ENCODE peak calls at places on chromosomes 3 and 15, in four cellular contexts. One of them, this sample, is unnamed.

GRCh38 chr3:22980346-22980745 is 222.8 kb upstream of the UBE2E2 start:
- DNase-seq in keratinocyte: no peak
- DNase-seq in thoracic aorta: no peak
- DNase-seq in CD8-positive, alpha-beta T cell: no peak
- DNase-seq in this sample: no peak

GRCh38 chr3:104612218-104612617 is 754.5 kb upstream of the ALCAM start:
- DNase-seq in CD8-positive, alpha-beta T cell: no peak
- DNase-seq in thoracic aorta: no peak
- DNase-seq in keratinocyte: no peak
- DNase-seq in this sample: no peak

GRCh38 chr3:42700366-42701288 is 2.0 kb downstream of the HHATL start:
- DNase-seq in thoracic aorta: no peak
- DNase-seq in CD8-positive, alpha-beta T cell: no peak
- DNase-seq in keratinocyte: no peak
- DNase-seq in this sample: no peak

GRCh38 chr3:42698911-42699230 is 3.7 kb downstream of the HHATL start:
- DNase-seq in thoracic aorta: no peak
- DNase-seq in keratinocyte: no peak
- DNase-seq in CD8-positive, alpha-beta T cell: no peak
- DNase-seq in this sample: no peak

GRCh38 chr3:101172516-101172915 is 147.9 kb downstream of the IMPG2 start:
- DNase-seq in keratinocyte: no peak
- DNase-seq in CD8-positive, alpha-beta T cell: no peak
- DNase-seq in thoracic aorta: no peak
- DNase-seq in this sample: no peak

GRCh38 chr3:43699864-43700263 is 9.1 kb downstream of the ABHD5 start:
- DNase-seq in keratinocyte: peak
- DNase-seq in CD8-positive, alpha-beta T cell: no peak
- DNase-seq in thoracic aorta: no peak
- DNase-seq in this sample: no peak

GRCh38 chr3:184143327-184143726 is 8.2 kb downstream of the EIF2B5 start:
- DNase-seq in keratinocyte: no peak
- DNase-seq in CD8-positive, alpha-beta T cell: no peak
- DNase-seq in thoracic aorta: no peak
- DNase-seq in this sample: no peak

GRCh38 chr15:65981837-65982696 is 112.8 kb downstream of the RAB11A start:
- DNase-seq in thoracic aorta: no peak
- DNase-seq in keratinocyte: no peak
- DNase-seq in CD8-positive, alpha-beta T cell: peak
- DNase-seq in this sample: no peak

GRCh38 chr15:38144921-38145320 is 107.7 kb upstream of the SPRED1 start:
- DNase-seq in keratinocyte: no peak
- DNase-seq in CD8-positive, alpha-beta T cell: no peak
- DNase-seq in thoracic aorta: no peak
- DNase-seq in this sample: no peak

GRCh38 chr15:81498314-81498713 is 124.3 kb upstream of the TMC3 start:
- DNase-seq in thoracic aorta: no peak
- DNase-seq in keratinocyte: no peak
- DNase-seq in CD8-positive, alpha-beta T cell: no peak
- DNase-seq in this sample: no peak

GRCh38 chr3:127194601-127195187 is 1.8 kb downstream of the PRR23E start:
- DNase-seq in thoracic aorta: no peak
- DNase-seq in keratinocyte: no peak
- DNase-seq in CD8-positive, alpha-beta T cell: no peak
- DNase-seq in this sample: no peak

GRCh38 chr3:170107926-170108325 is 70.1 kb downstream of the GPR160 start:
- DNase-seq in CD8-positive, alpha-beta T cell: no peak
- DNase-seq in keratinocyte: no peak
- DNase-seq in thoracic aorta: no peak
- DNase-seq in this sample: no peak

GRCh38 chr3:16179771-16180736 is 5.6 kb downstream of the GALNT15 start:
- DNase-seq in keratinocyte: no peak
- DNase-seq in CD8-positive, alpha-beta T cell: no peak
- DNase-seq in thoracic aorta: no peak
- DNase-seq in this sample: no peak

GRCh38 chr3:134708025-134708597 is 57.3 kb upstream of the KY start:
- DNase-seq in thoracic aorta: no peak
- DNase-seq in keratinocyte: no peak
- DNase-seq in CD8-positive, alpha-beta T cell: no peak
- DNase-seq in this sample: no peak

GRCh38 chr15:57522148-57522547 is 69.6 kb upstream of the MYZAP start:
- DNase-seq in CD8-positive, alpha-beta T cell: no peak
- DNase-seq in thoracic aorta: no peak
- DNase-seq in keratinocyte: no peak
- DNase-seq in this sample: peak

GRCh38 chr3:49172616-49173041 is 1.2 kb downstream of the KLHDC8B start:
- DNase-seq in CD8-positive, alpha-beta T cell: no peak
- DNase-seq in thoracic aorta: no peak
- DNase-seq in keratinocyte: no peak
- DNase-seq in this sample: no peak

GRCh38 chr3:49175530-49175929 is 4.1 kb downstream of the KLHDC8B start:
- DNase-seq in keratinocyte: no peak
- DNase-seq in thoracic aorta: no peak
- DNase-seq in CD8-positive, alpha-beta T cell: no peak
- DNase-seq in this sample: no peak

GRCh38 chr3:49173116-49173791 is 1.9 kb downstream of the KLHDC8B start:
- DNase-seq in thoracic aorta: no peak
- DNase-seq in CD8-positive, alpha-beta T cell: no peak
- DNase-seq in keratinocyte: no peak
- DNase-seq in this sample: no peak

GRCh38 chr3:49174586-49174985 is 3.2 kb downstream of the KLHDC8B start:
- DNase-seq in keratinocyte: no peak
- DNase-seq in thoracic aorta: no peak
- DNase-seq in CD8-positive, alpha-beta T cell: no peak
- DNase-seq in this sample: no peak

GRCh38 chr3:49173792-49174170 is 2.4 kb downstream of the KLHDC8B start:
- DNase-seq in CD8-positive, alpha-beta T cell: no peak
- DNase-seq in thoracic aorta: no peak
- DNase-seq in keratinocyte: no peak
- DNase-seq in this sample: no peak
- H3K4me3 ChIP-seq in CD8-positive, alpha-beta T cell: no peak
- H3K4me3 ChIP-seq in thoracic aorta: peak
- H3K4me3 ChIP-seq in keratinocyte: no peak
- H3K4me3 ChIP-seq in this sample: no peak

DNA sequence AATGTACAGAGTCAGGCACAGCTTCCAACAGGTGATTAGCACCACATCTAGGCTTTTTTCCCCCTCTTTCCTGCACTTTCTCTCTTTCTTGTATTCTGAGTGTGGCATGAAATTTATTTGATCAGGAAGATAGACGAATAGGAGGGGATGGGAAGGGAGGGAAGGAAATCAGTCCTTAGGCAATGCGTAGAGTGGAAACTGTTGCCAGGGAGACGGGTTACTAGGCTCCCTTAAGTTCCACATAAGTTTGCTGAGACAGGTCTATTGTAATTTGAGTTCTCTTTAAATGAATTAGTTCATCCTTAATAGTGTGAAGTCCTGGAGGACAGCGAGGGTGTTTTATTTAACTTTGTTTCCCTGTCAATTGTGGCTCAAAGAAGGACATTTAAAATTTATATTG is 49.2 kb upstream of the NDN start:
- DNase-seq in CD8-positive, alpha-beta T cell: no peak
- DNase-seq in keratinocyte: no peak
- DNase-seq in thoracic aorta: no peak
- DNase-seq in this sample: no peak
- TF ChIP-seq CTCF in CD8-positive, alpha-beta T cell: no peak
- TF ChIP-seq CTCF in keratinocyte: no peak
- TF ChIP-seq CTCF in thoracic aorta: no peak
- TF ChIP-seq CTCF in this sample: no peak

GRCh38 chr3:196965112-196965803 is 3.4 kb downstream of the PIGZ start:
- DNase-seq in thoracic aorta: no peak
- DNase-seq in CD8-positive, alpha-beta T cell: no peak
- DNase-seq in keratinocyte: no peak
- DNase-seq in this sample: no peak

GRCh38 chr3:196968233-196969000 is at the start of gene PIGZ:
- DNase-seq in CD8-positive, alpha-beta T cell: no peak
- DNase-seq in keratinocyte: no peak
- DNase-seq in thoracic aorta: no peak
- DNase-seq in this sample: no peak

GRCh38 chr3:196965804-196966173 is 2.8 kb downstream of the PIGZ start:
- DNase-seq in thoracic aorta: no peak
- DNase-seq in keratinocyte: no peak
- DNase-seq in CD8-positive, alpha-beta T cell: no peak
- DNase-seq in this sample: no peak

GRCh38 chr3:196967412-196968232 is 1.0 kb downstream of the PIGZ start:
- DNase-seq in CD8-positive, alpha-beta T cell: no peak
- DNase-seq in thoracic aorta: no peak
- DNase-seq in keratinocyte: no peak
- DNase-seq in this sample: no peak

GRCh38 chr3:196966526-196967401 is 1.9 kb downstream of the PIGZ start:
- DNase-seq in thoracic aorta: no peak
- DNase-seq in keratinocyte: no peak
- DNase-seq in CD8-positive, alpha-beta T cell: no peak
- DNase-seq in this sample: no peak
- H3K4me3 ChIP-seq in thoracic aorta: no peak
- H3K4me3 ChIP-seq in keratinocyte: no peak
- H3K4me3 ChIP-seq in CD8-positive, alpha-beta T cell: no peak
- H3K4me3 ChIP-seq in this sample: no peak

GRCh38 chr3:63933459-63933858 is 21.3 kb upstream of the SCAANT1 start:
- DNase-seq in keratinocyte: no peak
- DNase-seq in CD8-positive, alpha-beta T cell: no peak
- DNase-seq in thoracic aorta: no peak
- DNase-seq in this sample: no peak

GRCh38 chr3:63932509-63933212 is 20.5 kb upstream of the SCAANT1 start:
- DNase-seq in keratinocyte: no peak
- DNase-seq in thoracic aorta: no peak
- DNase-seq in CD8-positive, alpha-beta T cell: no peak
- DNase-seq in this sample: no peak

GRCh38 chr3:63934041-63934440 is 21.9 kb upstream of the SCAANT1 start:
- DNase-seq in keratinocyte: no peak
- DNase-seq in thoracic aorta: no peak
- DNase-seq in CD8-positive, alpha-beta T cell: no peak
- DNase-seq in this sample: no peak

GRCh38 chr3:63934484-63934883 is 22.3 kb upstream of the SCAANT1 start:
- DNase-seq in thoracic aorta: no peak
- DNase-seq in CD8-positive, alpha-beta T cell: no peak
- DNase-seq in keratinocyte: no peak
- DNase-seq in this sample: no peak

GRCh38 chr3:63931290-63931689 is 19.1 kb upstream of the SCAANT1 start:
- DNase-seq in CD8-positive, alpha-beta T cell: no peak
- DNase-seq in keratinocyte: no peak
- DNase-seq in thoracic aorta: no peak
- DNase-seq in this sample: no peak
- TF ChIP-seq CTCF in CD8-positive, alpha-beta T cell: no peak
- TF ChIP-seq CTCF in keratinocyte: no peak
- TF ChIP-seq CTCF in thoracic aorta: no peak
- TF ChIP-seq CTCF in this sample: no peak

GRCh38 chr3:147420361-147421183 is 11.4 kb downstream of the ZIC1 start:
- DNase-seq in thoracic aorta: no peak
- DNase-seq in CD8-positive, alpha-beta T cell: no peak
- DNase-seq in keratinocyte: no peak
- DNase-seq in this sample: no peak
- H3K4me3 ChIP-seq in thoracic aorta: no peak
- H3K4me3 ChIP-seq in CD8-positive, alpha-beta T cell: no peak
- H3K4me3 ChIP-seq in keratinocyte: no peak
- H3K4me3 ChIP-seq in this sample: no peak

DNA sequence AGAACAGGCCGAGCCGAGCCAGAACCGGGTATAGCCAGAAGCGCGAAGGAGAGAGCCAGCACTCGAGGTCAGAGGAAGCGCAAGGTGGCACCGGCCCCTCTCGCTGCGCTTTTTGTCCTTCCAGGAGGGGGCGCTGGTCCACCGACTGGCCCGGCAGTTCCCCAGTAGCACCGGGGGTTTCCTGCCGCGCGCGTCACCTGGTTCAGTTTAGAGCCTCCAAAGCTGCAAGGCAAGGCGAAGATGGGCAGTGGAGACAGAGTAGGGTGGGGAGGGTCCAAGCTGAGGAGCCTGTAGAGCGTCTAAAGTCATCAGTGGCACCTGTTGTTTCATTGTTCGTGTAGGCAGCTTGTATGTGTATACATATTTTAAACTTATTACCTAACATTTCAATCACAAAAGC is 7.6 kb upstream of the NR2E3 start:
- DNase-seq in thoracic aorta: no peak
- DNase-seq in keratinocyte: no peak
- DNase-seq in CD8-positive, alpha-beta T cell: no peak
- DNase-seq in this sample: no peak
- TF ChIP-seq CTCF in thoracic aorta: no peak
- TF ChIP-seq CTCF in keratinocyte: peak
- TF ChIP-seq CTCF in CD8-positive, alpha-beta T cell: no peak
- TF ChIP-seq CTCF in this sample: peak

GRCh38 chr15:94052711-94053110 is 178.7 kb upstream of the MCTP2 start:
- DNase-seq in CD8-positive, alpha-beta T cell: no peak
- DNase-seq in keratinocyte: no peak
- DNase-seq in thoracic aorta: no peak
- DNase-seq in this sample: no peak

GRCh38 chr15:94057305-94057704 is 174.1 kb upstream of the MCTP2 start:
- DNase-seq in CD8-positive, alpha-beta T cell: no peak
- DNase-seq in keratinocyte: peak
- DNase-seq in thoracic aorta: no peak
- DNase-seq in this sample: no peak

GRCh38 chr15:94059188-94059587 is 172.2 kb upstream of the MCTP2 start:
- DNase-seq in CD8-positive, alpha-beta T cell: no peak
- DNase-seq in thoracic aorta: no peak
- DNase-seq in keratinocyte: no peak
- DNase-seq in this sample: no peak

GRCh38 chr15:94053626-94054025 is 177.7 kb upstream of the MCTP2 start:
- DNase-seq in keratinocyte: no peak
- DNase-seq in CD8-positive, alpha-beta T cell: no peak
- DNase-seq in thoracic aorta: no peak
- DNase-seq in this sample: no peak

GRCh38 chr15:94056314-94056713 is 175.0 kb upstream of the MCTP2 start:
- DNase-seq in thoracic aorta: no peak
- DNase-seq in keratinocyte: no peak
- DNase-seq in CD8-positive, alpha-beta T cell: no peak
- DNase-seq in this sample: no peak
- H3K4me3 ChIP-seq in thoracic aorta: no peak
- H3K4me3 ChIP-seq in keratinocyte: no peak
- H3K4me3 ChIP-seq in CD8-positive, alpha-beta T cell: no peak
- H3K4me3 ChIP-seq in this sample: no peak